ENCODE peak calls at places on chromosome 18, in ten cellular contexts. One of them, this sample, is unnamed.

GRCh38 chr18:58586886-58587285 is 42.0 kb downstream of the ALPK2 start:
- DNase-seq in PC-3: no peak
- DNase-seq in NCI-H748 treated with DMSO at 0.1 percent for 48 hours: no peak
- DNase-seq in RKO: no peak
- DNase-seq in CD4-positive, CD25-positive, alpha-beta regulatory T cell: no peak
- DNase-seq in NCI-H2081: no peak
- DNase-seq in dermis microvascular lymphatic vessel endothelial cell: no peak
- DNase-seq in activated naive CD8-positive, alpha-beta T cell treated with anti-CD3 and anti-CD28 coated beads, Interleukin-2, amount 50 U/mL, for 24 hours: no peak
- DNase-seq in NCI-H1092 treated with DMSO at 0.1 percent for 48 hours: no peak
- DNase-seq in mesothelial cell of epicardium: no peak
- DNase-seq in this sample: no peak

GRCh38 chr18:78782951-78783563 is 196.6 kb upstream of the SALL3 start:
- DNase-seq in PC-3: no peak
- DNase-seq in NCI-H748 treated with DMSO at 0.1 percent for 48 hours: no peak
- DNase-seq in RKO: no peak
- DNase-seq in CD4-positive, CD25-positive, alpha-beta regulatory T cell: no peak
- DNase-seq in NCI-H2081: no peak
- DNase-seq in dermis microvascular lymphatic vessel endothelial cell: no peak
- DNase-seq in activated naive CD8-positive, alpha-beta T cell treated with anti-CD3 and anti-CD28 coated beads, Interleukin-2, amount 50 U/mL, for 24 hours: no peak
- DNase-seq in NCI-H1092 treated with DMSO at 0.1 percent for 48 hours: no peak
- DNase-seq in mesothelial cell of epicardium: no peak
- DNase-seq in this sample: no peak

GRCh38 chr18:12586956-12587355 is 71.0 kb downstream of the SPIRE1 start:
- DNase-seq in PC-3: no peak
- DNase-seq in NCI-H748 treated with DMSO at 0.1 percent for 48 hours: no peak
- DNase-seq in RKO: no peak
- DNase-seq in CD4-positive, CD25-positive, alpha-beta regulatory T cell: no peak
- DNase-seq in NCI-H2081: no peak
- DNase-seq in dermis microvascular lymphatic vessel endothelial cell: no peak
- DNase-seq in activated naive CD8-positive, alpha-beta T cell treated with anti-CD3 and anti-CD28 coated beads, Interleukin-2, amount 50 U/mL, for 24 hours: no peak
- DNase-seq in NCI-H1092 treated with DMSO at 0.1 percent for 48 hours: no peak
- DNase-seq in mesothelial cell of epicardium: no peak
- DNase-seq in this sample: no peak

GRCh38 chr18:21682276-21683051 is 22.1 kb downstream of the ABHD3 start:
- DNase-seq in PC-3: no peak
- DNase-seq in NCI-H748 treated with DMSO at 0.1 percent for 48 hours: no peak
- DNase-seq in RKO: no peak
- DNase-seq in CD4-positive, CD25-positive, alpha-beta regulatory T cell: peak; percentile 89
- DNase-seq in NCI-H2081: no peak
- DNase-seq in dermis microvascular lymphatic vessel endothelial cell: peak; percentile 33
- DNase-seq in activated naive CD8-positive, alpha-beta T cell treated with anti-CD3 and anti-CD28 coated beads, Interleukin-2, amount 50 U/mL, for 24 hours: peak; percentile 15
- DNase-seq in NCI-H1092 treated with DMSO at 0.1 percent for 48 hours: no peak
- DNase-seq in mesothelial cell of epicardium: no peak
- DNase-seq in this sample: no peak

GRCh38 chr18:57805117-57805516 is 2.0 kb upstream of the ATP8B1 start:
- DNase-seq in PC-3: no peak
- DNase-seq in NCI-H748 treated with DMSO at 0.1 percent for 48 hours: no peak
- DNase-seq in RKO: no peak
- DNase-seq in CD4-positive, CD25-positive, alpha-beta regulatory T cell: no peak
- DNase-seq in NCI-H2081: no peak
- DNase-seq in dermis microvascular lymphatic vessel endothelial cell: no peak
- DNase-seq in activated naive CD8-positive, alpha-beta T cell treated with anti-CD3 and anti-CD28 coated beads, Interleukin-2, amount 50 U/mL, for 24 hours: no peak
- DNase-seq in NCI-H1092 treated with DMSO at 0.1 percent for 48 hours: no peak
- DNase-seq in mesothelial cell of epicardium: no peak
- DNase-seq in this sample: no peak

GRCh38 chr18:57429607-57430165 is 5.5 kb upstream of the ONECUT2 start:
- DNase-seq in PC-3: no peak
- DNase-seq in NCI-H748 treated with DMSO at 0.1 percent for 48 hours: no peak
- DNase-seq in RKO: no peak
- DNase-seq in CD4-positive, CD25-positive, alpha-beta regulatory T cell: no peak
- DNase-seq in NCI-H2081: no peak
- DNase-seq in dermis microvascular lymphatic vessel endothelial cell: no peak
- DNase-seq in activated naive CD8-positive, alpha-beta T cell treated with anti-CD3 and anti-CD28 coated beads, Interleukin-2, amount 50 U/mL, for 24 hours: no peak
- DNase-seq in NCI-H1092 treated with DMSO at 0.1 percent for 48 hours: no peak
- DNase-seq in mesothelial cell of epicardium: no peak
- DNase-seq in this sample: no peak

GRCh38 chr18:6660334-6660733 is 69.2 kb upstream of the ARHGAP28 start:
- DNase-seq in PC-3: no peak
- DNase-seq in NCI-H748 treated with DMSO at 0.1 percent for 48 hours: no peak
- DNase-seq in RKO: no peak
- DNase-seq in CD4-positive, CD25-positive, alpha-beta regulatory T cell: no peak
- DNase-seq in NCI-H2081: no peak
- DNase-seq in dermis microvascular lymphatic vessel endothelial cell: no peak
- DNase-seq in activated naive CD8-positive, alpha-beta T cell treated with anti-CD3 and anti-CD28 coated beads, Interleukin-2, amount 50 U/mL, for 24 hours: no peak
- DNase-seq in NCI-H1092 treated with DMSO at 0.1 percent for 48 hours: no peak
- DNase-seq in mesothelial cell of epicardium: no peak
- DNase-seq in this sample: no peak

GRCh38 chr18:74425161-74425560 is 31.9 kb downstream of the DIPK1C start:
- DNase-seq in PC-3: no peak
- DNase-seq in NCI-H748 treated with DMSO at 0.1 percent for 48 hours: no peak
- DNase-seq in RKO: no peak
- DNase-seq in CD4-positive, CD25-positive, alpha-beta regulatory T cell: no peak
- DNase-seq in NCI-H2081: no peak
- DNase-seq in dermis microvascular lymphatic vessel endothelial cell: no peak
- DNase-seq in activated naive CD8-positive, alpha-beta T cell treated with anti-CD3 and anti-CD28 coated beads, Interleukin-2, amount 50 U/mL, for 24 hours: no peak
- DNase-seq in NCI-H1092 treated with DMSO at 0.1 percent for 48 hours: no peak
- DNase-seq in mesothelial cell of epicardium: no peak
- DNase-seq in this sample: no peak

GRCh38 chr18:80233899-80234298 is 13.4 kb downstream of the PARD6G start:
- DNase-seq in PC-3: no peak
- DNase-seq in NCI-H748 treated with DMSO at 0.1 percent for 48 hours: no peak
- DNase-seq in RKO: no peak
- DNase-seq in CD4-positive, CD25-positive, alpha-beta regulatory T cell: no peak
- DNase-seq in NCI-H2081: no peak
- DNase-seq in dermis microvascular lymphatic vessel endothelial cell: no peak
- DNase-seq in activated naive CD8-positive, alpha-beta T cell treated with anti-CD3 and anti-CD28 coated beads, Interleukin-2, amount 50 U/mL, for 24 hours: no peak
- DNase-seq in NCI-H1092 treated with DMSO at 0.1 percent for 48 hours: no peak
- DNase-seq in mesothelial cell of epicardium: peak; percentile 36
- DNase-seq in this sample: no peak

GRCh38 chr18:67290421-67290820 is 226.1 kb downstream of the DSEL start:
- DNase-seq in PC-3: no peak
- DNase-seq in NCI-H748 treated with DMSO at 0.1 percent for 48 hours: no peak
- DNase-seq in RKO: no peak
- DNase-seq in CD4-positive, CD25-positive, alpha-beta regulatory T cell: no peak
- DNase-seq in NCI-H2081: no peak
- DNase-seq in dermis microvascular lymphatic vessel endothelial cell: no peak
- DNase-seq in activated naive CD8-positive, alpha-beta T cell treated with anti-CD3 and anti-CD28 coated beads, Interleukin-2, amount 50 U/mL, for 24 hours: no peak
- DNase-seq in NCI-H1092 treated with DMSO at 0.1 percent for 48 hours: no peak
- DNase-seq in mesothelial cell of epicardium: no peak
- DNase-seq in this sample: no peak

This sample was measured in activated effector memory CD4-positive, alpha-beta T cell treated with Interleukin-2 at 50 U/mL for 16 hours.